ENCODE peak calls at places on chromosome 3, in five cellular contexts. E is HTR-8/SVneo; C is activated effector memory CD4-positive, alpha-beta T cell treated with Interleukin-2 at 50 U/mL for 16 hours; D is stimulated activated naive B cell treated with anti-CD40 and anti-IgM and Interleukin-4, amounts not matched to agents 10 μg/mL and 1 μg/mL and 100 μg/mL, for 72 hours; S is mesenteric fat pad. K is an unnamed sample.

GRCh38 chr3:71022552-71023335 is 560.8 kb downstream of the FOXP1 start:
- DNase-seq in E (no peak), C (no peak), D (no peak), S (no peak), K (no peak)

GRCh38 chr3:46566040-46566631 is at the start of gene LRRC2:
- DNase-seq in E (peak), C (peak), D (no peak), S (no peak), K (no peak)

GRCh38 chr3:141370065-141370533 is 1.8 kb downstream of the ZBTB38 start:
- DNase-seq in E (peak), C (peak), D (peak), S (no peak), K (peak)

GRCh38 chr3:32398531-32398930 is 6.9 kb downstream of the CMTM7 start:
- DNase-seq in E (no peak), C (no peak), D (no peak), S (no peak), K (peak)

GRCh38 chr3:14783480-14784086 is 35.2 kb upstream of the FGD5 start:
- DNase-seq in E (no peak), C (no peak), D (no peak), S (peak), K (no peak)

GRCh38 chr3:16844222-16844621 is 40.5 kb upstream of the PLCL2 start:
- DNase-seq in E (no peak), C (no peak), D (no peak), S (no peak), K (no peak)

GRCh38 chr3:159860727-159861126 is 127.9 kb upstream of the IL12A start:
- DNase-seq in E (no peak), C (no peak), D (no peak), S (no peak), K (no peak)

GRCh38 chr3:180321534-180321933 is 280.4 kb upstream of the TTC14 start:
- DNase-seq in E (no peak), C (no peak), D (no peak), S (no peak), K (no peak)

GRCh38 chr3:125163739-125164601 is 48.6 kb downstream of the SLC12A8 start:
- DNase-seq in E (peak), C (no peak), D (no peak), S (peak), K (no peak)

GRCh38 chr3:194140520-194141414 is 4.8 kb downstream of the HES1 start:
- DNase-seq in E (peak), C (peak), D (no peak), S (no peak), K (peak)

GRCh38 chr3:9161811-9162210 is 87.6 kb downstream of the SRGAP3 start:
- DNase-seq in E (no peak), C (no peak), D (no peak), S (no peak), K (no peak)

GRCh38 chr3:115146032-115146417 is 1.1 kb downstream of the ZBTB20 start:
- DNase-seq in E (peak), C (peak), D (peak), S (no peak), K (no peak)

GRCh38 chr3:59759298-59760169 is 709.7 kb upstream of the CFAP20DC start:
- DNase-seq in E (no peak), C (no peak), D (no peak), S (no peak), K (no peak)

GRCh38 chr3:161560006-161560637 is 63.5 kb downstream of the OTOL1 start:
- DNase-seq in E (peak), C (no peak), D (no peak), S (no peak), K (no peak)

GRCh38 chr3:129112308-129113052 is 9.1 kb downstream of the RAB43 start:
- DNase-seq in E (no peak), C (no peak), D (no peak), S (no peak), K (no peak)

GRCh38 chr3:21393684-21394307 is 357.2 kb downstream of the ZNF385D start:
- DNase-seq in E (no peak), C (no peak), D (no peak), S (no peak), K (peak)